ENCODE peak calls at places on chromosome 13, in four cellular contexts. C is IMR-90, L is astrocyte of the cerebellum, N is HCT116. M is an unnamed sample.
A peak's percentile ranks its signal among the peaks of the same experiment; 100 is the strongest.

GRCh38 chr13:50712469-50712868 is 131.0 kb downstream of the DLEU7 start:
- DNase-seq in C (no peak), L (no peak), N (no peak), M (no peak)

GRCh38 chr13:22927008-22927393 is 253.8 kb upstream of the SGCG start:
- DNase-seq in C (no peak), L (no peak), N (no peak), M (no peak)

GRCh38 chr13:48038763-48039162 is 1.2 kb downstream of the NUDT15 start:
- DNase-seq in C (no peak), L (no peak), N (no peak), M (no peak)

GRCh38 chr13:51222510-51223283 is 499 bp downstream of the FAM124A start:
- DNase-seq in C (no peak), L (no peak), N (no peak), M (no peak)

GRCh38 chr13:28650284-28650683 is 8.6 kb upstream of the POMP start:
- DNase-seq in C (peak; percentile 85), L (no peak), N (no peak), M (no peak)

GRCh38 chr13:61370520-61370919 is 45.1 kb downstream of the PCDH20 start:
- DNase-seq in C (no peak), L (no peak), N (no peak), M (no peak)

GRCh38 chr13:43307921-43308433 is 284.6 kb downstream of the DNAJC15 start:
- DNase-seq in C (peak; percentile 87), L (peak; percentile 72), N (no peak), M (peak; percentile 63)

GRCh38 chr13:28545583-28546333 is 50.8 kb upstream of the FLT1 start:
- DNase-seq in C (no peak), L (no peak), N (no peak), M (no peak)

GRCh38 chr13:114313061-114313860 is 1.0 kb upstream of the CHAMP1 start:
- DNase-seq in C (peak; percentile 51), L (no peak), N (no peak), M (no peak)

GRCh38 chr13:20118268-20119140 is 42.3 kb downstream of the GJA3 start:
- DNase-seq in C (no peak), L (no peak), N (no peak), M (no peak)

GRCh38 chr13:31725841-31726240 is 13.5 kb upstream of the RXFP2 start:
- DNase-seq in C (no peak), L (no peak), N (no peak), M (no peak)

GRCh38 chr13:109939838-109940237 is 153.5 kb upstream of the IRS2 start:
- DNase-seq in C (no peak), L (no peak), N (no peak), M (no peak)

GRCh38 chr13:25001807-25002206 is 94.1 kb upstream of the PABPC3 start:
- DNase-seq in C (no peak), L (no peak), N (no peak), M (no peak)

GRCh38 chr13:23969672-23970071 is 72.4 kb upstream of the C1QTNF9B start:
- DNase-seq in C (peak; percentile 56), L (no peak), N (no peak), M (no peak)

GRCh38 chr13:36858285-36858684 is 39.3 kb downstream of the RFXAP start:
- DNase-seq in C (peak; percentile 65), L (peak; percentile 40), N (peak; percentile 31), M (peak; percentile 6)
- TF ChIP-seq CTCF in C (peak; percentile 61), L (peak; percentile 60), N (peak; percentile 50), M (peak; percentile 54)

GRCh38 chr13:46385946-46386345 is 1.1 kb downstream of the RUBCNL start:
- DNase-seq in C (no peak), L (no peak), N (no peak), M (no peak)

GRCh38 chr13:46380242-46380641 is 6.8 kb downstream of the RUBCNL start:
- DNase-seq in C (no peak), L (no peak), N (no peak), M (no peak)

GRCh38 chr13:46378411-46378810 is 8.6 kb downstream of the RUBCNL start:
- DNase-seq in C (no peak), L (no peak), N (no peak), M (no peak)

GRCh38 chr13:46383383-46383782 is 3.7 kb downstream of the RUBCNL start:
- DNase-seq in C (no peak), L (no peak), N (no peak), M (no peak)

DNA sequence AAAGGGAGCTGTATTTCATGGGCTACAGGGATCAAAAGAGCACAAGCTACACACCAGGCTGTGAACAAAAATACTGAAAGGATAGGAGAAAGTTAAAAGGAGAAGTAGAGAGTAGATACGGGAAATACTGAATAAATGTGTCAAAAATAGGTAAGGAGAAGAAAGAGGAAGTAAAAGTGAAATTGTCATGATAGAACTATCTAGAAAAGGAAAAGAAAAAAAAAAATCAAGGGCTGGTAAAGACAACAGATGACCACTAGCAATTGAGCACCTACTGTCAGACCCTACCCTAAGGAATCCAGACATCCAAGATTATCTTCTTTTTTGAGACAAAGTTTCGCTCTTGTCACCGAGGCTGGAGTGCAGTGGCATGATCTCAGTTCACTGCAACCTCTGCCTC is 4.8 kb downstream of the RUBCNL start:
- DNase-seq in C (no peak), L (no peak), N (no peak), M (no peak)
- TF ChIP-seq CTCF in C (no peak), L (no peak), N (no peak), M (no peak)

DNA sequence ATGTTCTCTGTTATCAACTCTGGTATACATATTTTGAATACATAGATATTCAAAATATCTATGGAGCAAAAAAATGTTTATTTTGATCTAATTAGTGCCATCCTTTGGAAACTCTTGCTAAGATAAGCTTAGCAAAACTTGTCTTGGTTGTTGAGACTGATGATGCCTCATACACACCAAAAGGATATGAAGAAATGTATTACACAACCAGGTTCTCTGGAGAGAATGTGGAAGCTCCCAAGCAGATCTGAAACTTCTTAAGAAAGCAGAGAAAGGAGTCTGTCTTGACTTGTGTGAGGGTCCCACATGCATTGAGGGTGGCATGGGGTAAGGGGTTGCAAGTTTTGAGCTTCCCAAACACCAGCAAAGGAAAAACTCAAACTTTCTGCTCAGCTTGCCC is 1887.2 kb downstream of the PCDH9 start:
- DNase-seq in C (peak; percentile 11), L (no peak), N (no peak), M (no peak)
- TF ChIP-seq CTCF in C (no peak), L (no peak), N (no peak), M (no peak)

GRCh38 chr13:111261326-111261725 is 59.1 kb upstream of the TEX29 start:
- DNase-seq in C (no peak), L (no peak), N (no peak), M (no peak)
- TF ChIP-seq CTCF in C (no peak), L (no peak), N (no peak), M (no peak)

GRCh38 chr13:41467546-41467945 is 10.2 kb downstream of the RGCC start:
- DNase-seq in C (no peak), L (no peak), N (no peak), M (no peak)
- TF ChIP-seq CTCF in C (no peak), L (no peak), N (no peak), M (no peak)

DNA sequence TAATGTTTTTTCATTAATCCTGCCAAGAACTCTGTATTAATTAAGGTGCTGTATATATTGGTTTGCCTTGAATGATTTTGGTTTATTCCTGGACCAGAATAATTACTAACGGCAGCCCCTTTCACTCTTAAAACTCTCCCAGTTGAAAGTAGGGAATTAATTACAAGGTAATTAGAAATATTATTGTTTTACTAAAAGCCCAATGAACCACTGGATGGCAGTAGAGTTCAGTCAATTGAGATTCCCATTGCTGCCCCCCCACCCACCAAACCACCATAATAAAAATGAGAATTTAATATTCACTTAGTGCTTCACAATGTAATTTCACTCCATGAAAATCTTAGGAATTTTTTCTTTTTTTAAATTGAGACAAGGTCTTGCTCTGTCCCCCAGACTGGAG is 13.7 kb downstream of the WBP4 start:
- DNase-seq in C (peak; percentile 49), L (peak; percentile 20), N (no peak), M (no peak)
- TF ChIP-seq CTCF in C (peak; percentile 76), L (peak; percentile 40), N (peak; percentile 49), M (peak; percentile 59)

GRCh38 chr13:73754727-73755292 is 379.4 kb downstream of the KLF12 start:
- DNase-seq in C (peak; percentile 70), L (peak; percentile 55), N (peak; percentile 40), M (no peak)
- TF ChIP-seq CTCF in C (peak; percentile 75), L (peak; percentile 56), N (peak; percentile 53), M (peak; percentile 64)

DNA sequence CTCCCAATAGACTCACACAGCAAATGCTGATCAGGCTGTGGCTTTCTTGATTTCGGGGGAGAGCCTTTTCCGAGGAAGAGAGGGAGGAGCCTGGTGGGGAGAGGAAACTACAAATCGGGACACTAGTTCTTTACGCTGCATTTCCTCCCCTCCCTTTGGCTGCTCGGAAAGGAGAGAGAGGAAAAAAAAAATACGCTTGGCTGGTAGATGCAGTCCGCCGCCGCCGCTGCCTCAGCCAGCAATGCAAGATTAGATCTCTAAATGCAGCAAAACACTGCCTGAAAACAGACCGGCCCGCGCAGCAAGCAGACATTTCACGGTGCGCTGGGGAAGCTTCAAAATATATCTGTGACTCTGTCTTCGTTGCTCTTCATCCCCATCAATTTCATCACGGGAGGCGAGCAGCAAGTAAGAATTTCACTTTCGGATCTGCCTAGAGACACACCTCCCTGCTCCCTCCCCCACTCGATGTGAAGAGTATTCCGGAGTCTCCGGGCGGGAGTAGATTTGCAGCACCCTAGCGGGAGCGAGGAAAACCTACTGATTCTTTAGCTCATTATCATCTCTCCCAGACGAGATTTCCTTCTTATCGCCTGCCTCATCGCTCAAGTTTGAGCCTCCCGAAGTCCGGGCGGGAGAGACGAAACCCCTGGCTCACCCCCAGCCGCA is at the start of gene PCDH17:
- DNase-seq in C (no peak), L (no peak), N (no peak), M (no peak)
- TF ChIP-seq CTCF in C (no peak), L (no peak), N (no peak), M (no peak)

DNA sequence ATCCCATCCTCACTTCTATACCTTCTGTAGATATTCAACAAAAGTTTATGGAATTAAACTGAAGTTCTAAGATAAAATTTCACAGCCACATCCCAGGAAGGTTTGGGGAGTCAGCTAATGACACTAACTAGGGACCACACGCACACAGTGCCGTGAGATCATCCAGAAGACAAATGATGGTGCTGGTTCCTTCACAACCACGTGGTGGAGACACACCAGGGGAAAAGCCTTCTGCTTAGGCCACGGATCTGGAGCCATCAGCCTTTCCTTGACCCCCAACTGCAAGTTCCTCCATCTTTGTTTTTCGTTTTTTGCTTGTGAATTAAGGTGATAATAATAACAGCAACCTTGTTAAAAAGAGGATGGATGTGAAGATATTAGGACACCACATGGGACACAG is 241.6 kb upstream of the MAB21L1 start:
- DNase-seq in C (no peak), L (no peak), N (no peak), M (no peak)
- TF ChIP-seq CTCF in C (no peak), L (no peak), N (no peak), M (no peak)

M was measured in BJ.